ENCODE peak calls at places on chromosomes 4 and X, in eight cellular contexts. D is T follicular helper cell, S is nucleus accumbens, P is AG04450, V is DMS79, F is mucosa of descending colon, B is choroid plexus epithelial cell, O is MCF 10A. E is an unnamed sample.

GRCh38 chr4:8039290-8039689 is 99.6 kb upstream of the AFAP1 start:
- DNase-seq in F (peak; percentile 49), D (no peak), S (no peak), B (peak; percentile 10), O (no peak), V (peak; percentile 87), P (no peak), E (no peak)

GRCh38 chr4:5638976-5639375 is 69.4 kb downstream of the EVC2 start:
- DNase-seq in V (no peak), D (no peak), S (no peak), P (no peak), B (peak; percentile 33), O (no peak), F (no peak), E (peak; percentile 12)

GRCh38 chrX:51742586-51742985 is 656 bp upstream of the GSPT2 start:
- DNase-seq in P (no peak), V (no peak), O (no peak), F (no peak), D (no peak), B (no peak), S (no peak), E (no peak)

GRCh38 chrX:52608961-52609360 is 45.7 kb downstream of the SSX7 start:
- DNase-seq in O (no peak), P (no peak), V (no peak), F (no peak), B (no peak), S (no peak), D (no peak), E (no peak)

GRCh38 chr4:793941-794621 is 31.8 kb downstream of the CPLX1 start:
- DNase-seq in F (no peak), B (peak; percentile 31), P (no peak), O (no peak), V (no peak), S (no peak), D (no peak), E (no peak)

GRCh38 chr4:100184787-100185186 is 5.5 kb downstream of the DDIT4L start:
- DNase-seq in S (no peak), B (no peak), V (no peak), F (no peak), D (no peak), O (no peak), P (no peak), E (no peak)

GRCh38 chr4:184784628-184785257 is 41.0 kb downstream of the ACSL1 start:
- DNase-seq in V (no peak), O (no peak), F (no peak), D (no peak), B (no peak), P (no peak), S (no peak), E (no peak)

GRCh38 chr4:182144621-182145359 is 98.4 kb upstream of the TENM3 start:
- DNase-seq in V (no peak), B (no peak), F (no peak), O (peak; percentile 28), P (no peak), S (no peak), D (no peak), E (peak; percentile 27)

GRCh38 chr4:11312389-11312788 is 116.3 kb downstream of the HS3ST1 start:
- DNase-seq in O (no peak), P (no peak), B (peak; percentile 10), D (no peak), V (no peak), F (no peak), S (no peak), E (peak; percentile 86)

GRCh38 chr4:147103403-147103946 is 157.8 kb upstream of the TTC29 start:
- DNase-seq in F (no peak), D (no peak), P (peak; percentile 81), S (peak; percentile 19), O (peak; percentile 92), B (peak; percentile 97), V (no peak), E (peak; percentile 94)

GRCh38 chr4:1608196-1608820 is 75.8 kb downstream of the FAM53A start:
- DNase-seq in P (no peak), F (no peak), D (no peak), O (no peak), V (no peak), S (no peak), B (no peak), E (no peak)

GRCh38 chr4:47705326-47705981 is 132.4 kb downstream of the CORIN start:
- DNase-seq in O (peak; percentile 32), F (no peak), D (no peak), B (peak; percentile 78), S (no peak), V (no peak), P (no peak), E (peak; percentile 30)